ENCODE peak calls at places on chromosomes 1 and 21, in ten cellular contexts. Q is T-helper 9 cell; D is activated CD4-positive, CD25-positive, alpha-beta regulatory T cell; S is stimulated activated CD4-positive, alpha-beta T cell treated with anti-CD3 and anti-CD28 coated beads, TNF-alpha, amount 100 ng/mL, for 4 hours; U is SW 1271; Z is left ventricle myocardium superior; V is iris pigment epithelial cell; J is mesendoderm; R is HEK293T; M is stomach. A is an unnamed sample.

GRCh38 chr1:161899091-161899490 is 124.6 kb downstream of the OLFML2B start:
- DNase-seq in U (no peak), M (no peak), J (no peak), V (no peak), Q (no peak), S (no peak), D (no peak), Z (no peak), R (no peak), A (no peak)

GRCh38 chr1:160862151-160863061 is at the start of gene CD244:
- DNase-seq in Q (peak; percentile 4), U (no peak), Z (peak; percentile 53), J (peak; percentile 48), R (no peak), D (no peak), M (peak; percentile 38), S (no peak), V (no peak), A (no peak)

GRCh38 chr1:10819198-10819901 is 22.9 kb upstream of the CASZ1 start:
- DNase-seq in V (no peak), M (no peak), R (no peak), D (no peak), Q (no peak), U (no peak), J (no peak), S (no peak), Z (no peak), A (no peak)

GRCh38 chr1:212606734-212607205 is 1.8 kb upstream of the ATF3 start:
- DNase-seq in U (no peak), Z (peak; percentile 65), Q (peak; percentile 39), M (peak; percentile 89), V (peak; percentile 18), S (no peak), J (no peak), R (no peak), D (no peak), A (no peak)

GRCh38 chr1:13628711-13629110 is 45.1 kb downstream of the PDPN start:
- DNase-seq in U (no peak), V (no peak), J (no peak), Q (no peak), R (no peak), Z (no peak), M (no peak), S (no peak), D (no peak), A (no peak)

GRCh38 chr1:15966081-15966955 is 9.6 kb downstream of the ZBTB17 start:
- DNase-seq in D (peak; percentile 55), R (no peak), M (peak; percentile 32), Z (no peak), V (peak; percentile 61), Q (peak; percentile 34), S (peak; percentile 65), J (no peak), U (no peak), A (no peak)

GRCh38 chr1:19349999-19350398 is 37.9 kb downstream of the SLC66A1 start:
- DNase-seq in J (no peak), V (no peak), U (no peak), Q (no peak), D (no peak), S (no peak), R (no peak), Z (no peak), M (no peak), A (no peak)

GRCh38 chr1:216866714-216867113 is 143.5 kb upstream of the ESRRG start:
- DNase-seq in R (no peak), Z (no peak), M (no peak), V (no peak), S (no peak), Q (no peak), J (no peak), D (no peak), U (no peak), A (no peak)

GRCh38 chr21:16587141-16587570 is 857.4 kb downstream of the USP25 start:
- DNase-seq in J (peak; percentile 58), R (peak; percentile 51), M (peak; percentile 60), S (no peak), U (no peak), Q (no peak), V (peak; percentile 96), D (no peak), Z (peak; percentile 69), A (peak; percentile 82)

GRCh38 chr1:56160916-56161315 is 418.4 kb downstream of the PLPP3 start:
- DNase-seq in J (no peak), D (no peak), Q (no peak), Z (no peak), U (no peak), S (no peak), V (no peak), M (no peak), R (no peak), A (no peak)

GRCh38 chr1:74652711-74653131 is 20.9 kb downstream of the ERICH3 start:
- DNase-seq in U (no peak), Q (no peak), D (no peak), V (peak; percentile 61), S (no peak), M (no peak), J (no peak), Z (no peak), R (no peak), A (peak; percentile 0)

GRCh38 chr1:82420584-82420983 is 619.9 kb downstream of the ADGRL2 start:
- DNase-seq in J (no peak), S (no peak), Q (no peak), D (no peak), V (no peak), R (no peak), Z (no peak), M (no peak), U (no peak), A (no peak)

A was measured in fibroblast of lung.